ENCODE peak calls at places on chromosomes 13 and 19, in eight cellular contexts. Y is mesothelial cell of epicardium, I is body of pancreas, M is GM20000, L is upper lobe of left lung, J is endothelial cell, R is thoracic aorta, U is brain microvascular endothelial cell. N is an unnamed sample.

GRCh38 chr19:16254851-16255408 is 57.2 kb downstream of the AP1M1 start:
- DNase-seq in R (no peak), M (no peak), U (no peak), J (no peak), L (no peak), Y (no peak), I (no peak), N (no peak)

GRCh38 chr13:110379905-110380341 is 72.8 kb downstream of the COL4A2 start:
- DNase-seq in M (no peak), U (peak; percentile 77), L (no peak), I (no peak), Y (no peak), J (no peak), R (no peak), N (peak; percentile 59)

GRCh38 chr19:10412257-10412977 is 7.9 kb upstream of the PDE4A start:
- DNase-seq in J (no peak), L (no peak), Y (no peak), M (no peak), U (no peak), I (no peak), R (no peak), N (peak; percentile 24)

GRCh38 chr19:18946918-18947317 is 5.9 kb upstream of the HOMER3 start:
- DNase-seq in Y (no peak), I (no peak), J (no peak), M (no peak), U (no peak), L (no peak), R (no peak), N (no peak)

GRCh38 chr19:16901491-16902175 is 12.8 kb downstream of the F2RL3 start:
- DNase-seq in Y (no peak), I (no peak), M (no peak), J (no peak), L (no peak), R (no peak), U (no peak), N (no peak)

GRCh38 chr13:44747179-44747578 is 171.0 kb upstream of the TSC22D1 start:
- DNase-seq in Y (no peak), J (no peak), U (no peak), M (no peak), R (no peak), I (peak; percentile 64), L (no peak), N (no peak)

GRCh38 chr13:80132741-80133601 is 208.0 kb downstream of the SPRY2 start:
- DNase-seq in L (no peak), R (peak; percentile 38), J (no peak), I (peak; percentile 74), U (peak; percentile 76), Y (peak; percentile 29), M (no peak), N (peak; percentile 31)

GRCh38 chr19:19386373-19386869 is 19.1 kb upstream of the GATAD2A start:
- DNase-seq in M (no peak), Y (no peak), R (no peak), L (no peak), J (no peak), U (no peak), I (no peak), N (no peak)

GRCh38 chr13:49563513-49563912 is 21.8 kb downstream of the RCBTB1 start:
- DNase-seq in R (no peak), J (no peak), M (no peak), L (no peak), I (no peak), U (no peak), Y (no peak), N (no peak)

GRCh38 chr19:38250821-38251563 is 5.2 kb downstream of the PPP1R14A start:
- DNase-seq in U (peak; percentile 12), R (peak; percentile 61), J (no peak), M (no peak), Y (no peak), L (peak; percentile 86), I (peak; percentile 84), N (no peak)

GRCh38 chr13:46369506-46370268 is 17.4 kb downstream of the RUBCNL start:
- DNase-seq in I (no peak), U (peak; percentile 81), M (peak; percentile 13), R (no peak), L (no peak), J (no peak), Y (no peak), N (peak; percentile 79)

GRCh38 chr19:38388310-38389100 is at the start of gene SPRED3:
- DNase-seq in Y (no peak), M (no peak), L (peak; percentile 88), R (no peak), J (peak; percentile 33), U (no peak), I (peak; percentile 56), N (no peak)

GRCh38 chr19:46710687-46711086 is 6.2 kb downstream of the PRKD2 start:
- DNase-seq in M (no peak), Y (no peak), J (no peak), I (no peak), R (no peak), L (no peak), U (no peak), N (no peak)

GRCh38 chr13:79533781-79534400 is 52.9 kb downstream of the NDFIP2 start:
- DNase-seq in I (no peak), L (no peak), M (no peak), Y (no peak), U (no peak), J (no peak), R (no peak), N (peak; percentile 5)

GRCh38 chr13:49996951-49997895 is at the start of gene TRIM13:
- DNase-seq in R (peak; percentile 65), L (peak; percentile 94), M (peak; percentile 78), Y (peak; percentile 63), J (peak; percentile 82), U (peak; percentile 89), I (peak; percentile 88), N (peak; percentile 82)

GRCh38 chr13:35630551-35631275 is 154.2 kb upstream of the MAB21L1 start:
- DNase-seq in M (peak; percentile 8), Y (no peak), L (no peak), U (peak; percentile 30), R (no peak), J (peak; percentile 10), I (no peak), N (peak; percentile 55)

GRCh38 chr19:29547981-29548380 is 22.2 kb downstream of the VSTM2B start:
- DNase-seq in J (no peak), L (no peak), Y (no peak), M (no peak), I (no peak), R (no peak), U (no peak), N (no peak)

GRCh38 chr13:103965506-103966243 is 899.5 kb upstream of the SLC10A2 start:
- DNase-seq in M (no peak), U (no peak), J (no peak), R (no peak), Y (no peak), I (no peak), L (no peak), N (no peak)

GRCh38 chr13:67366533-67366932 is 136.4 kb upstream of the PCDH9 start:
- DNase-seq in R (no peak), U (peak; percentile 31), M (no peak), Y (no peak), L (no peak), J (no peak), I (no peak), N (no peak)
- TF ChIP-seq CTCF in R (no peak), U (peak; percentile 27), M (no peak), Y (no peak), L (no peak), J (no peak), I (no peak), N (no peak)

GRCh38 chr13:66489586-66489985 is 740.5 kb downstream of the PCDH9 start:
- DNase-seq in L (no peak), I (no peak), U (no peak), M (no peak), Y (no peak), R (no peak), J (no peak), N (no peak)

GRCh38 chr13:66491241-66491640 is 738.9 kb downstream of the PCDH9 start:
- DNase-seq in U (no peak), J (no peak), R (no peak), M (no peak), L (no peak), Y (no peak), I (no peak), N (no peak)

GRCh38 chr13:66489172-66489571 is 741.0 kb downstream of the PCDH9 start:
- DNase-seq in L (no peak), Y (no peak), M (no peak), J (no peak), R (no peak), I (no peak), U (no peak), N (no peak)

DNA sequence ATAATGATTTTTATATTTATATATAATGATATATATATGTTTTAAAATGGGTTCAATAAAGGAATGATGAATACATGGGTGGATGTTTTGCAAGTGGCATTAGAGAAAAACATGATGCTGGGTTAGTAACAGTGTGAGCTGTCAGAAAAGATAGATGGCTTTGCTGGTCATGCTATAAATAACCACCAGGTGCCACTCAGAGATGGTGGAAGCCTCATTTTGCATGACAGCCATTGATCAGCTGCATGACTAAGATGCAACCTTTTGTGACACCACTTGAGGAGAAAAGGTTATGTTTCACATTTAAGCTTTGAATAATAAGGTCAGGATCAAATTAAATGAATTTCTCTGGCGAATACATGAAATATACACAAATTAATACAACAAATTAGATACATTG is 737.7 kb downstream of the PCDH9 start:
- DNase-seq in M (no peak), Y (no peak), U (no peak), I (no peak), R (no peak), J (peak; percentile 5), L (no peak), N (no peak)
- TF ChIP-seq CTCF in M (no peak), Y (no peak), U (peak; percentile 47), I (no peak), R (no peak), J (peak; percentile 48), L (no peak), N (peak; percentile 32)

GRCh38 chr13:54633461-54633860 is 1604.8 kb downstream of the OLFM4 start:
- DNase-seq in M (no peak), U (no peak), I (no peak), Y (no peak), R (no peak), L (no peak), J (no peak), N (no peak)

GRCh38 chr13:54628383-54628782 is 1599.8 kb downstream of the OLFM4 start:
- DNase-seq in M (no peak), R (no peak), U (no peak), L (no peak), I (no peak), Y (no peak), J (no peak), N (no peak)

DNA sequence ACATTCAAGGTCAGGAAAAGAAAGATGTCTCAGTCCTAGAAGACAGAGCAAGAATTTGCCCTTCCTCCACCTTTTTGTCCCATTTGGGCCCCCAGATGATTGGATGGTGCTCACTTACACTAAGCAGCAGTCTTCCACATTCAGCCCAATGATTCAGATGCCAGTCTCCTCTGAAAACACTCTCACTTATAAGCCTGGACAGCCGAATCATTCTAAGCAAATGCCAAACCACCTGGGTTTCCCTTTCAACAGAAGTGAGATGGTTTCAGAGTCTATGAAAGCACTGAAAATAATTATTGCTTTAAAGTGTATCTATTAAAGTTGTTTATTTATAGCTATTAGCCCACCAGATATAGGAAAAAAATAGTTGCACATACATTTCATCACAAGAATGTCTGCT is 1599.4 kb downstream of the OLFM4 start:
- DNase-seq in L (no peak), I (no peak), M (no peak), J (no peak), R (no peak), U (no peak), Y (no peak), N (no peak)
- TF ChIP-seq CTCF in L (no peak), I (no peak), M (no peak), J (no peak), R (no peak), U (no peak), Y (no peak), N (no peak)

GRCh38 chr19:49559928-49560327 is 20.4 kb downstream of the NOSIP start:
- DNase-seq in U (no peak), J (no peak), R (no peak), Y (no peak), M (no peak), L (no peak), I (no peak), N (no peak)
- TF ChIP-seq CTCF in U (no peak), J (no peak), R (no peak), Y (no peak), M (no peak), L (no peak), I (no peak), N (no peak)

N was measured in HFFc6.